ENCODE peak calls at places on chromosomes 12 and 14, in five cellular contexts. U is adrenal gland, P is stomach, O is esophagus muscularis mucosa, X is pancreas. Z is an unnamed sample.
A peak's percentile ranks its signal among the peaks of the same experiment; 100 is the strongest.

GRCh38 chr12:30764251-30764650 is 9.5 kb upstream of the CAPRIN2 start:
- DNase-seq in U (no peak), P (no peak), O (no peak), X (no peak), Z (no peak)

GRCh38 chr12:27970391-27970980 is 2.0 kb downstream of the PTHLH start:
- DNase-seq in U (peak; percentile 8), P (no peak), O (no peak), X (peak; percentile 62), Z (no peak)

GRCh38 chr14:50030049-50030448 is 86.3 kb downstream of the VCPKMT start:
- DNase-seq in U (no peak), P (no peak), O (no peak), X (no peak), Z (no peak)

GRCh38 chr12:121800694-121801600 is 2.9 kb upstream of the SETD1B start:
- DNase-seq in U (peak; percentile 77), P (peak; percentile 83), O (no peak), X (peak; percentile 93), Z (peak; percentile 85)

GRCh38 chr14:60657609-60657983 is 8.3 kb upstream of the SIX1 start:
- DNase-seq in U (no peak), P (no peak), O (no peak), X (peak; percentile 42), Z (no peak)

GRCh38 chr12:92912052-92912451 is 17.0 kb downstream of the EEA1 start:
- DNase-seq in U (peak; percentile 24), P (no peak), O (no peak), X (no peak), Z (no peak)

GRCh38 chr12:68109001-68109400 is 50.5 kb downstream of the IFNG start:
- DNase-seq in U (no peak), P (no peak), O (no peak), X (no peak), Z (no peak)

GRCh38 chr12:118183155-118183554 is 47.2 kb downstream of the PEBP1 start:
- DNase-seq in U (no peak), P (no peak), O (no peak), X (no peak), Z (no peak)

GRCh38 chr12:94488449-94488848 is 28.8 kb upstream of the CEP83 start:
- DNase-seq in U (no peak), P (no peak), O (no peak), X (no peak), Z (no peak)

GRCh38 chr14:68977741-68978549 is 1.2 kb downstream of the ACTN1 start:
- DNase-seq in U (peak; percentile 68), P (peak; percentile 44), O (peak; percentile 96), X (peak; percentile 80), Z (peak; percentile 64)

GRCh38 chr12:9813821-9814798 is 13.2 kb upstream of the KLRF1 start:
- DNase-seq in U (peak; percentile 79), P (peak; percentile 79), O (no peak), X (peak; percentile 77), Z (peak; percentile 76)

GRCh38 chr12:84643993-84644392 is 268.6 kb downstream of the SLC6A15 start:
- DNase-seq in U (no peak), P (no peak), O (no peak), X (no peak), Z (no peak)

GRCh38 chr12:33349791-33350190 is 89.8 kb downstream of the SYT10 start:
- DNase-seq in U (no peak), P (no peak), O (no peak), X (no peak), Z (no peak)

GRCh38 chr14:22296722-22297121 is 292.3 kb downstream of the DAD1 start:
- DNase-seq in U (no peak), P (no peak), O (no peak), X (no peak), Z (no peak)

GRCh38 chr12:109816870-109817269 is 16.3 kb downstream of the TRPV4 start:
- DNase-seq in U (no peak), P (no peak), O (no peak), X (no peak), Z (no peak)

GRCh38 chr12:153080-153746 is 60.7 kb downstream of the SLC6A12 start:
- DNase-seq in U (peak; percentile 70), P (peak; percentile 62), O (no peak), X (peak; percentile 64), Z (peak; percentile 59)

GRCh38 chr12:103455020-103455763 is 40.6 kb downstream of the C12orf42 start:
- DNase-seq in U (no peak), P (no peak), O (no peak), X (no peak), Z (no peak)
- TF ChIP-seq CTCF in U (no peak), P (no peak), O (no peak), X (no peak), Z (no peak)

GRCh38 chr14:90301580-90302181 is 30.1 kb downstream of the NRDE2 start:
- DNase-seq in U (no peak), P (no peak), O (no peak), X (no peak), Z (no peak)
- H3K36me3 ChIP-seq in U (peaks cover 27% of the 10 kb centered on the region), P (peaks cover 59% of the 10 kb centered on the region), O (peaks cover 15% of the 10 kb centered on the region), X (peaks cover 8% of the 10 kb centered on the region), Z (peaks cover 56% of the 10 kb centered on the region)

DNA sequence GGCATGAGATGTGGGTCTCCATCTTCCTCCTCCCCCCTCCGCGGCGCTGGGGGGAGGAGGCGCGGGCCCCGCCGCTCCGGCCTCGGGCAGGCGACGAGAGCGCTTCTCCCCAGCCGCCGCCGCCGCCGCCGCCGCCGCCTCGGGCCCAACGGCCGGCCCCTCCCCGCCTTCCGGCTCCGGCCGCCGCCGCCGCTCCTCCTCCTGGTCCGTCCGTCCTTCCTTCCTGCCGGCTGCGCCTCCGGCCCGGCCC is 411 bp downstream of the FBXL14 start:
- DNase-seq in U (peak; percentile 69), P (peak; percentile 73), O (no peak), X (peak; percentile 89), Z (peak; percentile 76)
- H3K4me1 ChIP-seq in U (peaks cover 36% of the 10 kb centered on the region), P (peaks cover 60% of the 10 kb centered on the region), O (peaks cover 58% of the 10 kb centered on the region), X (peaks cover 16% of the 10 kb centered on the region), Z (peaks cover 58% of the 10 kb centered on the region)

DNA sequence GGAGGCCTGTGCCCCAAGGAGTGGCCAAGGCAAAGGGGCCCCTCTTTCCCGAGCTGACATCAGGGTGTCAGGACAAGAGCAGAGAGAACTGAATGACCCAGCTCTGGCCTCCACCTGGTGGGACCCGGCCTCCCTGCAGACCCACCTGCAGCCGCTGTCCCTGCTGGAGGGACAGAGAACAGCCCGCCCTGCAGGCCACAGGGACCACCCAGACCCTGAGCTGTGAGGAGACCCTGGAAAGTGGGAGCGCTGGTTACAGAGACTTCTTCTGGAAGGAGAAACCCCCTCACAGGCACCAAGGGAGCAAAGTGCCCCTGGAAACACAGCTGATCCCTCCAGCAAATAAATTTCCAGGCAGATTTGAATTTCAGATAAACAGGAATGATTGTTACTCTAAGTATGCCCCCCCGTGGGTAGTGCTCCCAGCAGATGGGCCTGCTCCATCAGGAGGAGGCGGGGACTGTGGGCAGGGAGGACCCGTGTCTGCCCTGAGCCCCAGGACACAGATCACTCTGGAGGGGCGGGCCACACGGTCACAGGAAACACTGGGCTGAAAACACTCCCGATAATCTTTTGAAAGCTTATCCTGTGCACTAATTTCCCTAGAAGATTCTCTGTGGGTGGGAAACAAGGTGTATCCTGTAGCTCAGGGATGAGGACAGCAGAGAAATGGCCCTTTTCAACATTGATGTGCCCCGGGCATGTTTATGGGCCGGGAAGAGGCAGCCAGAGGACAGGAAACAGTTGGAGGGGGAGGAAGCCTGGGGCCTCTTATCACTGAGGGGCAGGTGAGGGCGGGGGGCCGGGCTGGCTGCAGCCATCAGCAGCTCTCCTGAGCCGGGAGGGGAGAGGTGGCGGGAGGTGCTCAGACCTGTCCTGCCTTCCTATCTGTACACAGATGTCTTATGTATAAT is 276.0 kb downstream of the ADGRD1 start:
- DNase-seq in U (peak; percentile 35), P (no peak), O (no peak), X (peak; percentile 37), Z (peak; percentile 49)
- TF ChIP-seq CTCF in U (no peak), P (no peak), O (no peak), X (no peak), Z (no peak)

DNA sequence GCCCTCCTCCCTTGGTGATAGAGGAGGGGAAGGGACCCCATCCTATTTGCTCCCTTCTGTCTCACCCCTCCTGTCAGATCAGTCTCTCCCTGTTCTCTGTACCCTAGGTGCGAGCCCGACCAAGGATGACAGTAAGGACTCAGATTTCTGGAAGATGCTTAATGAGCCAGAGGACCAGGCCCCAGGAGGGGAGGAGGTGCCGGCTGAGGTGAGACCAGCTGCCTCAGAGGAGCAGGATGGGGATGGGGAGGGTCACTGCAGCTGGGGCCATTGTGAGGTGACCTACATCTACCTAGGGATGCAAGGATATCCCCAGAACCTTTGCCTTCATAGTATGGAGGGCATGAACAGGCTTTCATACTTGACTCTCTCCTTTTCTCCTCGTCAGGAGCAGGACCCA is 22.2 kb downstream of the AGAP2 start:
- DNase-seq in U (no peak), P (no peak), O (peak; percentile 8), X (no peak), Z (no peak)
- H3K36me3 ChIP-seq in U (peaks cover 69% of the 10 kb centered on the region), P (peaks cover 98% of the 10 kb centered on the region), O (peaks cover 54% of the 10 kb centered on the region), X (peaks cover 53% of the 10 kb centered on the region), Z (peaks cover 78% of the 10 kb centered on the region)

GRCh38 chr14:56899829-56900228 is 89.5 kb upstream of the OTX2 start:
- DNase-seq in U (no peak), P (no peak), O (peak; percentile 34), X (no peak), Z (no peak)

GRCh38 chr14:56903304-56904021 is 93.2 kb upstream of the OTX2 start:
- DNase-seq in U (no peak), P (no peak), O (no peak), X (no peak), Z (no peak)

GRCh38 chr14:56905282-56905681 is 95.0 kb upstream of the OTX2 start:
- DNase-seq in U (no peak), P (no peak), O (no peak), X (no peak), Z (no peak)

GRCh38 chr14:56902413-56902812 is 92.1 kb upstream of the OTX2 start:
- DNase-seq in U (no peak), P (no peak), O (no peak), X (no peak), Z (no peak)
- H3K4me1 ChIP-seq in U (no peaks in the 10 kb centered on the region), P (no peaks in the 10 kb centered on the region), O (no peaks in the 10 kb centered on the region), X (no peaks in the 10 kb centered on the region), Z (no peaks in the 10 kb centered on the region)

DNA sequence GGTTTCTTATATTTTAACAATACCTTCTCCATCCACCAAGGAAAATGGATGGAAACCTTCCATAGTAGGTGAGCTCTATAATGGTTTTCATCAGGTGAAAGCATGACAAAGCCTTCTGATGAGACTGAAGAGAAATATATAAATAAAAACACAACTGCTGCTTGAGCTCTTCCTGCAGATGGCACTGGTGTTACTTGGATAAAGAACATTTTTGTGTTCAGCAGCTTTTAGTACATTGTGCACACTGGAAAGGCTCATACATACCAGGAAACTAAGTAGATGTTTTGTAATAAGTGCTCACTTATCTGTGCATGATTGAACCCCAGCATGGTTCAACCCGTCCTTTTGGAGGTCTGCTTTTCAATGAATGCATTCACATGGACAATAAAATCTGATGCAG is 357.3 kb upstream of the MIS18BP1 start:
- DNase-seq in U (no peak), P (no peak), O (no peak), X (no peak), Z (no peak)
- TF ChIP-seq CTCF in U (peak; percentile 26), P (no peak), O (peak; percentile 22), X (no peak), Z (no peak)

GRCh38 chr14:102450206-102451063 is 59.1 kb downstream of the ANKRD9 start:
- DNase-seq in U (no peak), P (no peak), O (no peak), X (no peak), Z (no peak)
- H3K36me3 ChIP-seq in U (peaks cover 66% of the 10 kb centered on the region), P (peaks cover 100% of the 10 kb centered on the region), O (peaks cover 73% of the 10 kb centered on the region), X (peaks cover 53% of the 10 kb centered on the region), Z (peaks cover 99% of the 10 kb centered on the region)

GRCh38 chr12:54016478-54016964 is 7.7 kb downstream of the HOXC8 start:
- DNase-seq in U (peak; percentile 18), P (no peak), O (no peak), X (no peak), Z (no peak)
- H3K4me1 ChIP-seq in U (peaks cover 11% of the 10 kb centered on the region), P (peaks cover 55% of the 10 kb centered on the region), O (peaks cover 44% of the 10 kb centered on the region), X (peaks cover 4% of the 10 kb centered on the region), Z (peaks cover 48% of the 10 kb centered on the region)

Z was measured in left ventricle myocardium inferior.